ENCODE peak calls at places on chromosomes 3 and 15, in six cellular contexts. W is left lung; Y is Ammon's horn; U is GM12865; Z is testis; O is stimulated activated CD8-positive, alpha-beta memory T cell treated with anti-CD3 and anti-CD28 coated beads, Interleukin-15, amount 100 ng/mL, for 1 hour. H is an unnamed sample.

GRCh38 chr3:65279225-65279624 is 591.4 kb upstream of the ADAMTS9 start:
- DNase-seq in W (no peak), Y (no peak), U (no peak), Z (no peak), O (no peak), H (no peak)

GRCh38 chr15:98076021-98076816 is 115.7 kb downstream of the ARRDC4 start:
- DNase-seq in W (peak; percentile 61), Y (no peak), U (no peak), Z (peak; percentile 41), O (no peak), H (no peak)

GRCh38 chr3:163490119-163490518 is 1588.2 kb downstream of the SI start:
- DNase-seq in W (no peak), Y (no peak), U (peak; percentile 54), Z (peak; percentile 41), O (no peak), H (peak; percentile 77)

GRCh38 chr3:151503074-151503473 is 42.2 kb upstream of the IGSF10 start:
- DNase-seq in W (no peak), Y (no peak), U (no peak), Z (no peak), O (no peak), H (no peak)

GRCh38 chr3:44576661-44577060 is 8.1 kb upstream of the ZNF660 start:
- DNase-seq in W (no peak), Y (no peak), U (no peak), Z (no peak), O (no peak), H (no peak)

GRCh38 chr3:138694287-138695007 is 85.9 kb downstream of the FAIM start:
- DNase-seq in W (no peak), Y (no peak), U (no peak), Z (no peak), O (no peak), H (no peak)

GRCh38 chr3:166810741-166811445 is 569.2 kb downstream of the ZBBX start:
- DNase-seq in W (no peak), Y (no peak), U (no peak), Z (no peak), O (no peak), H (no peak)

GRCh38 chr3:44024194-44024593 is 217.5 kb upstream of the TOPAZ1 start:
- DNase-seq in W (no peak), Y (no peak), U (no peak), Z (no peak), O (no peak), H (no peak)

GRCh38 chr3:127908202-127908601 is 6.8 kb upstream of the KBTBD12 start:
- DNase-seq in W (no peak), Y (peak; percentile 35), U (no peak), Z (no peak), O (no peak), H (peak; percentile 23)

GRCh38 chr3:70742081-70742480 is 429.6 kb upstream of the MDFIC2 start:
- DNase-seq in W (no peak), Y (no peak), U (no peak), Z (no peak), O (no peak), H (no peak)

GRCh38 chr3:45387171-45387570 is 1.2 kb upstream of the LARS2 start:
- DNase-seq in W (no peak), Y (no peak), U (no peak), Z (no peak), O (no peak), H (no peak)

GRCh38 chr3:30632065-30632464 is 25.7 kb downstream of the TGFBR2 start:
- DNase-seq in W (no peak), Y (no peak), U (no peak), Z (no peak), O (no peak), H (no peak)

GRCh38 chr3:105634719-105635118 is 234.1 kb downstream of the CBLB start:
- DNase-seq in W (no peak), Y (no peak), U (no peak), Z (no peak), O (no peak), H (no peak)

GRCh38 chr15:92803852-92804609 is 96.1 kb upstream of the CHD2 start:
- DNase-seq in W (peak; percentile 91), Y (peak; percentile 75), U (peak; percentile 63), Z (peak; percentile 37), O (no peak), H (no peak)

GRCh38 chr3:37377670-37378069 is 203.3 kb upstream of the LRRFIP2 start:
- DNase-seq in W (no peak), Y (no peak), U (no peak), Z (no peak), O (no peak), H (no peak)

GRCh38 chr15:55334371-55334770 is 15.3 kb downstream of the PIGB start:
- DNase-seq in W (no peak), Y (no peak), U (no peak), Z (no peak), O (no peak), H (no peak)